ENCODE peak calls at places on chromosomes 7 and 10, in four cellular contexts. M, S, D and C are unnamed samples.

GRCh38 chr10:78393094-78393493 is 359.4 kb downstream of the RPS24 start:
- DNase-seq in S (no peak), M (no peak), D (no peak), C (no peak)

GRCh38 chr7:158818325-158819213 is 10.7 kb downstream of the ESYT2 start:
- DNase-seq in D (peak; percentile 95), M (peak; percentile 89), S (peak; percentile 63), C (peak; percentile 90)

GRCh38 chr7:54839538-54840213 is 80.7 kb upstream of the SEC61G start:
- DNase-seq in S (no peak), M (peak; percentile 80), D (peak; percentile 92), C (peak; percentile 55)

GRCh38 chr7:131166066-131166465 is 161.6 kb upstream of the MKLN1 start:
- DNase-seq in S (no peak), D (no peak), M (no peak), C (no peak)

GRCh38 chr7:101173752-101174244 is 6.3 kb downstream of the NAT16 start:
- DNase-seq in S (peak; percentile 26), D (peak; percentile 92), M (peak; percentile 59), C (peak; percentile 51)

GRCh38 chr7:47520408-47520807 is 61.5 kb downstream of the TNS3 start:
- DNase-seq in S (no peak), D (no peak), M (no peak), C (no peak)

GRCh38 chr7:105377903-105378302 is 10.8 kb downstream of the SRPK2 start:
- DNase-seq in M (no peak), S (no peak), D (no peak), C (no peak)

GRCh38 chr7:132996581-132997242 is 85.2 kb downstream of the CHCHD3 start:
- DNase-seq in D (no peak), S (no peak), M (no peak), C (no peak)

GRCh38 chr7:155296788-155297516 is 726 bp upstream of the INSIG1 start:
- DNase-seq in M (peak; percentile 49), S (peak; percentile 62), D (peak; percentile 71), C (peak; percentile 48)
- TF ChIP-seq POLR2A in M (no peak), S (peak; percentile 32), D (no peak), C (no peak)

DNA sequence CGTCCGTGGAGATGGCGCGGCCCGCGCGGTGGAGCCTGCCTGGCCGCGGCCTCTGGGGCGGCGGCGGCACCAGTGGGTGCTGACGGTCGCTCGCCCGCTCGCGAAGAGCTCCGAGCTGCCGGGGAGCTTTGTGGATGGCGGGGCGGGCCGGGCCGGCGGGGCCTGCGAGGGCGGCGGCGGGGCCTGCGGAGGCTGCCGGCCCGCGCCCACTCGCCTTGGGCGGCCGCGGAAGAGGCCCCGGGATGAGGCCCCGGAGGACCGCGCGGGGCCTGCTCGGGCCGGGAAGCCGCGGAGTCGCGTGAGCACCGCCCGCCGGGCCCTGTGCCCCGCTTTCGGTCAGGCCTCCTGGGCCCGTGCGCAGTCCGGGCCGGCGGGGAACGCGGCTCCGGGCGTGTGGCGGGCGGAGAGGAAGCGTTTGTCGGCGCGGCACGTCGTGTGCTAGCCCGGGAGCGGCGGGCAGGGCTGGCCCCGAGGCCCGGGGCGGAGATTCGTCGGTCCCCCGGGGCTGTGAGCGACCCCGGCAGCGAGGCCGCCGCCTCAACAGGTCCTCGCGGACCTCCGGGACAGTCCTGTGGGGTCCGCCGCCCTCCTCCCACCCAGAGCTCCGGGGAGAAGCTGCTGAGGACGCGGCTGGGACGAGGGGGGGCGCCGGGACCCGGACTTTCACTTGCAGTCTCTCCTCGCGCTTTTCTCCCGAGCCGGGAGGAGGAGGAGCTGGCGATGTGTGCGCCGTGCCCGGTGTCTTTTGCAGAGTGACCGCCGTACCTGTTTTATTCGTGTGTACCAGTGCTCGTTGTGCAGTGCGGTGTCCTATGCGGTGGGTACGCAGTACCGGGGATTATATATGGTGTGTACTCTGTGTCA is 578 bp downstream of the ZMYND11 start:
- DNase-seq in M (peak; percentile 58), S (peak; percentile 72), D (peak; percentile 23), C (peak; percentile 82)
- TF ChIP-seq POLR2A in M (no peak), S (peak; percentile 34), D (no peak), C (peak; percentile 60)

DNA sequence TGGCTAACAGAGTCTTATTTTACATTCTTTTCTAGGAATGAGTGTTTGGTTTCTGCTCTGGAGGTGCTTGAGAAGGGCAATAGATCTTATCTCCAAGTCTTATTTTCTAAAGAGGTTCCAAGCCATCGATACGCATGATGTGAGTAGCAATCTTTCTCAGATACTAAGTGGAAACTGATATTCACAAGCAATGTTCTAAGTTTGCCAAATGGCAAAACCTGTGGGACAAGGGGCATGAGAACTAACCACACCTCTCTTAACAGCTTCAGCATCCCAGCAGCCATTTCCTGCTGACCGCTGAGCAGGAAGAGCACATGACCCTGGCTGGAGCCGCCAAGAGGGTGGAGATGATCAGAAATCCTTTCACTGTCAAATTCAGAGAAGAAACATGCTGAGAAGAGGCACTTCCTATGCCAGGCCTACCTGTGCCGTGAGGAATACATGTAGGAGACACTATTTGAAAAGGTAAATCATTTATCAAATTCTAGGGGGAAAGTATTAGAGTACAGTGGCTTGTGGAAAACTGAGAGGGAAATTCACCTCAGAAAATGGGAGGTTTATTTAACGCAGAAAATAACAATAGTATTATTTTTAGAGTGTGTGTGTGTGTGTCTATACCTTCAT is 35.2 kb downstream of the CCDC71L start:
- DNase-seq in D (no peak), M (no peak), S (no peak), C (no peak)
- TF ChIP-seq POLR2A in D (no peak), M (no peak), S (no peak), C (no peak)

GRCh38 chr10:61903184-61903990 is 1.9 kb downstream of the ARID5B start:
- DNase-seq in D (no peak), M (peak; percentile 35), S (peak; percentile 77), C (peak; percentile 44)
- TF ChIP-seq POLR2A in D (no peak), M (no peak), S (peak; percentile 31), C (peak; percentile 55)

DNA sequence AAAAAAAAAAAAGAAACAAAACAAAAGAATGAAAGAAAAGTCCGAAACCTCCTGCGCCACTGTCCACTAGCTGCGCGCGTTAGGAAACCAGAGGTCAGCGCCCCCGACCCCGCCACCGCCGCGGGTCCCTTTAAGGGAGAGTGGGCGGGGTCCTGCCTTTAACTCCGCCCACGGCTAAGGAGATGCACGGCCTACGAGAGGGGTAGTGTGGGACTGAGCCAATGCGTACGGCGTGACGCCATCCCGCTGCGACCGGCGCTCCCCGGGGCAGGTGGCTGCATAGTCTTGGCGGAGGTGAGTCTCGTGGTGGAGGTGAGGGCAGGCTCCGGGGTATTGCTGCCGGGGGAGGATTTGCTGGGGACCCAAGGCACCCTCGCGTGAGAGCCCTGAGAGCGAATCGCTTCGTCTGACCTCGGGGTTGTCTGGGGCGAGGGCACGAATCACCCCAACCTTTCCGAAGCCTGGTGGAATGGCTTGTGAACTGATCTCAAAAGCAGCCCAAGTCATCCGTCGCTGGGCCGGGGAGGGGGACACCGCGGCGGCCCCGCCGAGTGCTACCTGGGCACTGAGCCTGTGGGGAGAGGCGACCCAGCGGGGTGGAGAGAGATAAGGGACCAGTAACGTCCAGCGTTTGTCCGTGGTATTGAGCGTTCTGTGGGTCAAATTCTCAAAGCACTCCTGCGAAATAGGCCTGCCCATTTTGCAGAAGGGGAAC is at the start of gene MRPS17:
- DNase-seq in D (peak; percentile 99), S (peak; percentile 95), M (peak; percentile 97), C (peak; percentile 92)
- TF ChIP-seq POLR2A in D (peak; percentile 84), S (peak; percentile 81), M (peak; percentile 94), C (peak; percentile 73)